ENCODE peak calls at places on chromosomes 1 and 21, in six cellular contexts. Z is sigmoid colon, G is IMR-90, K is lung, C is psoas muscle, R is ovary. J is an unnamed sample.

GRCh38 chr1:112762541-112763141 is 47.5 kb upstream of the PPM1J start:
- DNase-seq in Z (no peak), G (peak), K (peak), C (no peak), R (no peak), J (no peak)

GRCh38 chr1:119549719-119550141 is 42.7 kb downstream of the HSD3B1 start:
- DNase-seq in Z (no peak), G (peak), K (peak), C (no peak), R (peak), J (no peak)

GRCh38 chr1:248231117-248231516 is at the start of gene OR2M4:
- DNase-seq in Z (no peak), G (no peak), K (no peak), C (no peak), R (no peak), J (no peak)

GRCh38 chr1:115613767-115614166 is 28.0 kb upstream of the VANGL1 start:
- DNase-seq in Z (no peak), G (no peak), K (no peak), C (no peak), R (no peak), J (no peak)

GRCh38 chr1:181789395-181789794 is 272.1 kb downstream of the ZNF648 start:
- DNase-seq in Z (no peak), G (no peak), K (no peak), C (no peak), R (no peak), J (no peak)

GRCh38 chr1:53956308-53957168 is 10.4 kb downstream of the LRRC42 start:
- DNase-seq in Z (no peak), G (no peak), K (no peak), C (no peak), R (no peak), J (no peak)

GRCh38 chr1:151620286-151620685 is 8.4 kb downstream of the SNX27 start:
- DNase-seq in Z (no peak), G (peak), K (no peak), C (no peak), R (no peak), J (no peak)

GRCh38 chr1:40901886-40902633 is 39.9 kb upstream of the CITED4 start:
- DNase-seq in Z (no peak), G (peak), K (no peak), C (peak), R (no peak), J (peak)

GRCh38 chr1:41024953-41025352 is 3.4 kb upstream of the SLFNL1 start:
- DNase-seq in Z (no peak), G (no peak), K (no peak), C (no peak), R (no peak), J (peak)

GRCh38 chr1:203572134-203572625 is 54.5 kb upstream of the ATP2B4 start:
- DNase-seq in Z (no peak), G (peak), K (no peak), C (no peak), R (peak), J (no peak)

GRCh38 chr21:25298512-25299491 is 308.5 kb downstream of the MRPL39 start:
- DNase-seq in Z (no peak), G (no peak), K (peak), C (no peak), R (no peak), J (no peak)

GRCh38 chr1:151574575-151575529 is 34.7 kb downstream of the TUFT1 start:
- DNase-seq in Z (no peak), G (peak), K (no peak), C (no peak), R (no peak), J (no peak)

GRCh38 chr1:214454619-214455396 is 96.6 kb downstream of the PTPN14 start:
- DNase-seq in Z (no peak), G (peak), K (no peak), C (no peak), R (no peak), J (no peak)

GRCh38 chr1:185483647-185484450 is 166.8 kb upstream of the IVNS1ABP start:
- DNase-seq in Z (no peak), G (peak), K (no peak), C (no peak), R (no peak), J (no peak)

GRCh38 chr1:210855440-210855839 is 278.5 kb downstream of the KCNH1 start:
- DNase-seq in Z (no peak), G (no peak), K (no peak), C (no peak), R (no peak), J (no peak)

GRCh38 chr1:240501115-240501514 is 110.8 kb downstream of the GREM2 start:
- DNase-seq in Z (no peak), G (peak), K (no peak), C (no peak), R (no peak), J (no peak)

GRCh38 chr21:39184050-39184980 is 1.1 kb upstream of the PSMG1 start:
- DNase-seq in Z (no peak), G (no peak), K (no peak), C (no peak), R (no peak), J (no peak)

GRCh38 chr1:162538815-162539431 is 22.6 kb upstream of the UAP1 start:
- DNase-seq in Z (no peak), G (peak), K (no peak), C (no peak), R (no peak), J (no peak)

GRCh38 chr1:153525088-153525713 is 10.6 kb downstream of the S100A6 start:
- DNase-seq in Z (peak), G (peak), K (no peak), C (peak), R (peak), J (peak)

GRCh38 chr1:92186081-92186480 is 31.6 kb upstream of the C1orf146 start:
- DNase-seq in Z (no peak), G (peak), K (no peak), C (no peak), R (no peak), J (no peak)

GRCh38 chr21:45539046-45539795 is 3.0 kb downstream of the SLC19A1 start:
- DNase-seq in Z (peak), G (no peak), K (no peak), C (peak), R (peak), J (peak)

GRCh38 chr1:229781453-229781852 is 155.4 kb downstream of the URB2 start:
- DNase-seq in Z (no peak), G (no peak), K (peak), C (peak), R (no peak), J (no peak)

GRCh38 chr1:77412069-77412793 is 130.4 kb downstream of the AK5 start:
- DNase-seq in Z (no peak), G (peak), K (no peak), C (no peak), R (no peak), J (no peak)

GRCh38 chr1:243483084-243483845 is 227.4 kb downstream of the SDCCAG8 start:
- DNase-seq in Z (peak), G (no peak), K (no peak), C (no peak), R (no peak), J (no peak)

GRCh38 chr1:53554592-53555305 is 95.5 kb downstream of the DMRTB1 start:
- DNase-seq in Z (peak), G (no peak), K (no peak), C (no peak), R (no peak), J (peak)

GRCh38 chr1:20119351-20119750 is at the start of gene PLA2G2D:
- DNase-seq in Z (peak), G (no peak), K (no peak), C (no peak), R (no peak), J (no peak)

GRCh38 chr1:110630770-110631663 is 24.9 kb upstream of the KCNA2 start:
- DNase-seq in Z (peak), G (peak), K (peak), C (peak), R (peak), J (no peak)

GRCh38 chr1:38558055-38558454 is 301.5 kb downstream of the RRAGC start:
- DNase-seq in Z (no peak), G (no peak), K (no peak), C (no peak), R (no peak), J (no peak)

GRCh38 chr1:226679853-226680516 is 59.1 kb downstream of the ITPKB start:
- DNase-seq in Z (peak), G (peak), K (peak), C (peak), R (peak), J (peak)

GRCh38 chr21:42768324-42769121 is 110.8 kb downstream of the WDR4 start:
- DNase-seq in Z (no peak), G (no peak), K (no peak), C (no peak), R (no peak), J (no peak)

GRCh38 chr1:10457910-10458309 is 8.1 kb downstream of the CORT start:
- DNase-seq in Z (no peak), G (no peak), K (no peak), C (no peak), R (no peak), J (no peak)

GRCh38 chr1:191913234-191913948 is 244.9 kb upstream of the RGS18 start:
- DNase-seq in Z (no peak), G (peak), K (no peak), C (no peak), R (no peak), J (no peak)

GRCh38 chr1:201503397-201504176 is 3.3 kb downstream of the CSRP1 start:
- DNase-seq in Z (peak), G (peak), K (no peak), C (no peak), R (peak), J (peak)

GRCh38 chr1:201506573-201507567 is at the start of gene CSRP1:
- DNase-seq in Z (peak), G (peak), K (peak), C (peak), R (peak), J (peak)

GRCh38 chr1:67684526-67685066 is 405 bp upstream of the GADD45A start:
- DNase-seq in Z (no peak), G (no peak), K (no peak), C (no peak), R (no peak), J (no peak)

GRCh38 chr1:47797555-47797954 is 199.6 kb downstream of the TRABD2B start:
- DNase-seq in Z (no peak), G (no peak), K (no peak), C (no peak), R (no peak), J (no peak)

GRCh38 chr21:45985471-45986315 is 4.1 kb downstream of the COL6A1 start:
- DNase-seq in Z (peak), G (no peak), K (no peak), C (peak), R (peak), J (peak)

GRCh38 chr1:214248294-214249082 is 32.5 kb upstream of the SMYD2 start:
- DNase-seq in Z (no peak), G (peak), K (no peak), C (no peak), R (no peak), J (no peak)

GRCh38 chr1:235024706-235025421 is 103.8 kb downstream of the TOMM20 start:
- DNase-seq in Z (peak), G (no peak), K (no peak), C (no peak), R (no peak), J (no peak)

GRCh38 chr1:235025422-235025984 is 103.1 kb downstream of the TOMM20 start:
- DNase-seq in Z (peak), G (no peak), K (no peak), C (no peak), R (no peak), J (peak)

GRCh38 chr1:235027862-235028250 is 100.8 kb downstream of the TOMM20 start:
- DNase-seq in Z (peak), G (no peak), K (no peak), C (no peak), R (no peak), J (no peak)

GRCh38 chr1:235024045-235024439 is 104.6 kb downstream of the TOMM20 start:
- DNase-seq in Z (peak), G (no peak), K (no peak), C (no peak), R (no peak), J (peak)

DNA sequence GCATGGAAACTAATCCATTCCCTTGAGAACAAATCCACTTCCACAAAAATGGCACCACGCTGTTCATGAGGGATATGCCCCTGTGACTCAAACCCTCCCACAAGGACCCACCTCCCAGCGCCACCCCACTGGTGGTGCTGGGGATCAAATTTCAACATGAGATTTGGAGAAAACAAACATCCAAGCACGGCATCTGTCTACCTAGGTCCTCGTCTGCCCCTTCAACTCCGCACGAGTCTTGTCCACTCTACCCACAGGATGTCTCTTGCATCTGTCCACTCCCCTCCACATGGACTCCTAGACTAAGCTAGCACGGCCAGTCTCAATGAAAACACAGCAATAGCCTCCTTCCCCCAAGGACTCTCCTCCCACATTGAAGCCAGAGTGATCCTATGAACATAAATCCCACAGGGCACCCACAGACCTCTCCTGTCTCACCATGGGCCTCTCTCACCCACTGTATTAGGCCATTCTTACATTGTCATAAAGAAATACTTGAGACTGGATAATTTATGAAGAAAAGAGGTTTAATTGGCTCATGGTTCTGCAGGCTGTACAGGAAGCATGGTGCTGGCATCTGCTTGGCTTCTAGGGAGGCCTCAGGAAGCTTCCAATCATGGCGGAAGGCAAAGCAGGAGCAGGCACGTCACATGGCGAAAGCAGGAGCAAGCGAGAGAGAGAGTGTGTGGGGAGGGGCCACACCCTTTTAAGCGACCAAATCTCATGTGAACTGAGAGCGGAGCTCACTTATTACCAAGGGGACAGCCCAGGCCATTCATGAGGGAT is 101.4 kb downstream of the TOMM20 start:
- DNase-seq in Z (peak), G (no peak), K (no peak), C (no peak), R (no peak), J (peak)
- H3K4me3 ChIP-seq in Z (no peak), G (no peak), K (no peak), C (no peak), R (no peak), J (no peak)

DNA sequence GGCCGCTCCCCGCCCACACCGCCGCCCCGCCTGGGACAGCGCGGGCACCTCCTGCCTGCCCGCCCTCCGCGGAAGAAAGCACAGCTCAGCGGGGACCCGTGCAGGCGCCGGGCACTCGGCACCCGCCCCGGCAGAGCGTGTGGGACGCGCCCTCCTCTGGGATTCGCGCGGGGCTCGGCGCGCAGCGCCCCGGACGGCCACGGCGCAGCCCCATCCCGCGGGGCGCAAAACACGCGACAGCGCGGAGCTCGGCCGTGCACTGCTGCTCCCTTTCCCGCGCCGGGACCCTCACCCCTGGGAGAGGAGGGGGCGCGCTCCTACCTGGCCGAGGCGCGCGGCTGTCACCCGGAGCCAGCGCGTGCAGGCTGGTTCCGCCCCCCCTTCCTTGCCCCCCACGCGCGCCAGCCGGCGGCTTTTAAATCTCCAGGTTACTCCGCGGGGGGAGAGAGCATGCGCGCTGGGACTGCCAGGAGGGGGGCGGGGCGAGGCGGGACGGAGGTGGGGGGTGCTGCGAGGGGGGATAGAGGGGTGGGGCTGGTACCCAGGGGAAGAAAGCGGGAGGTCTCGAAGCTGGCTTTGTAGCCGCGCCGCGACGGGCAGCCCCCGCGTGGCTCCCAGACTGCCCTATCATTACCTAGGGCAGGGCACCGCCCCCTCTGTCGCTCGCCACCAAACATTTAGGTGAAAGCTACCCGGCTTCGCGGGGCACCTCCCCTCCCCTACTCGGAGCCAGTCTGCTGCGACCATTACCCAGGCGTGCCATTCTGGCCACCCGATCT is at the start of gene SLC45A3:
- DNase-seq in Z (no peak), G (no peak), K (no peak), C (peak), R (peak), J (no peak)
- H3K27ac ChIP-seq in Z (peak), G (peak), K (no peak), C (no peak), R (peak), J (peak)

GRCh38 chr1:24862775-24863483 is 67.1 kb downstream of the RUNX3 start:
- DNase-seq in Z (no peak), G (no peak), K (peak), C (no peak), R (no peak), J (no peak)

GRCh38 chr1:24859063-24860010 is 70.7 kb downstream of the RUNX3 start:
- DNase-seq in Z (no peak), G (no peak), K (no peak), C (no peak), R (no peak), J (no peak)

GRCh38 chr1:24858277-24858676 is 71.8 kb downstream of the RUNX3 start:
- DNase-seq in Z (no peak), G (no peak), K (no peak), C (no peak), R (no peak), J (no peak)

GRCh38 chr1:24861821-24862727 is 68.0 kb downstream of the RUNX3 start:
- DNase-seq in Z (no peak), G (no peak), K (peak), C (no peak), R (no peak), J (peak)

DNA sequence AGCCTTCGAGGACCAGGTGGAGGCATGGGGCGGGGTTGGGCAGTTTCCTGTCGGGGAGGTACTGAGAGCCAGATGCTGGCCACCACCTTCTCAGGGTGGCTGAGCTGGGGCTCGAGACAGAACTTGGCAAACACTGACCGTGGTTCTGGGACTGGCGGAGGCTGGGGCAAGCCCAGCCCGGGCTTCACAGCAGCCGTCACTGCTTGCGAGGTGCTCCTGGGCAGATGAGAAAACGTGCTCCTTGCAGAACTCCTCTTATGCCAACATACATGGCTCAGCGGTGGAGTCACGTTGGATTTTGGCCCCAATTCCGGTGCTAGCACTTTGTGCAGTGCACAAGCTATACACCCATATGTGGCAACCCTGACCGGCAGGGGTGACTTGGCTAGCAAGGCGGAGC is 69.2 kb downstream of the RUNX3 start:
- DNase-seq in Z (peak), G (no peak), K (no peak), C (no peak), R (no peak), J (no peak)
- H3K4me3 ChIP-seq in Z (no peak), G (no peak), K (no peak), C (no peak), R (no peak), J (no peak)

GRCh38 chr1:15104768-15105167 is 48.8 kb upstream of the TMEM51 start:
- DNase-seq in Z (no peak), G (no peak), K (no peak), C (no peak), R (no peak), J (no peak)
- H3K27ac ChIP-seq in Z (no peak), G (no peak), K (no peak), C (no peak), R (no peak), J (no peak)

GRCh38 chr21:40505681-40506080 is 341.3 kb downstream of the DSCAM start:
- DNase-seq in Z (no peak), G (no peak), K (no peak), C (no peak), R (no peak), J (no peak)
- H3K4me3 ChIP-seq in Z (no peak), G (no peak), K (no peak), C (no peak), R (no peak), J (no peak)

DNA sequence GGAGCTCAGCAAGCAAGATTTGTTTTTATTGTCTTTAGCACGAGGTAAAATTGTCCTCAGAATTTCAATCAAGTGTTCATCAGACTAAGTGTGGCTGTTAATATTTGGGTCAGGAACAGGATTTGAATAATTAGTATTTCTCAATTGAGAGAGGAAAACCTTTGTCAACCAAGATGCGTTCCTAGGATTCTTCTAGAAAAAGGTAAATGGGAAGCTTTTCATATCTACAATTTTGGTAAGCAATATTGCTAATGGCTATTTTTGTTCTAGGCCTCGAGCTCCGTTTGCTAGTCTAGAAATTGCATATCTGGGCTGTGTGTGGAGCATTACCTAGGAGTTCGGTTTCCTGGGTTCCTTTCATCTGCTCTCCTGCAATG is 4.1 kb upstream of the PIGV start:
- DNase-seq in Z (no peak), G (no peak), K (no peak), C (no peak), R (no peak), J (no peak)
- H3K27ac ChIP-seq in Z (peak), G (peak), K (peak), C (peak), R (no peak), J (peak)